ENCODE peak calls at places on chromosomes 2 and 18, in five cellular contexts. I is A549, L is colonic mucosa, U is GM12865, O is fibroblast of pulmonary artery. E is an unnamed sample.

GRCh38 chr2:138182913-138183312 is 218.6 kb downstream of the HNMT start:
- DNase-seq in O (peak; percentile 16), L (no peak), I (no peak), U (no peak), E (no peak)

GRCh38 chr2:173881886-173882285 is 83.3 kb downstream of the SP3 start:
- DNase-seq in L (no peak), U (no peak), I (no peak), O (no peak), E (no peak)

GRCh38 chr2:226125151-226125550 is 674.5 kb downstream of the IRS1 start:
- DNase-seq in L (no peak), I (no peak), U (no peak), O (peak; percentile 35), E (no peak)

GRCh38 chr2:227462972-227463931 is 8.7 kb upstream of the AGFG1 start:
- DNase-seq in O (no peak), I (no peak), L (no peak), U (peak; percentile 64), E (peak; percentile 41)

GRCh38 chr2:217510790-217511291 is 492.0 kb downstream of the TNS1 start:
- DNase-seq in I (peak; percentile 69), L (peak; percentile 50), U (peak; percentile 79), O (peak; percentile 92), E (peak; percentile 74)

GRCh38 chr2:134715932-134716643 is 2.7 kb downstream of the TMEM163 start:
- DNase-seq in O (no peak), U (no peak), I (no peak), L (no peak), E (no peak)

GRCh38 chr2:193527146-193527545 is 1332.4 kb upstream of the TMEFF2 start:
- DNase-seq in U (no peak), O (peak; percentile 56), I (no peak), L (no peak), E (no peak)

GRCh38 chr2:209496586-209496982 is 72.7 kb downstream of the MAP2 start:
- DNase-seq in O (peak; percentile 94), I (no peak), L (no peak), U (no peak), E (no peak)

GRCh38 chr2:239308696-239309397 is 92.0 kb downstream of the HDAC4 start:
- DNase-seq in U (no peak), I (no peak), O (peak; percentile 57), L (no peak), E (no peak)

GRCh38 chr2:28981016-28981441 is at the start of gene TOGARAM2:
- DNase-seq in I (no peak), L (peak; percentile 22), O (peak; percentile 22), U (no peak), E (no peak)

GRCh38 chr2:159456500-159457426 is 159.6 kb downstream of the BAZ2B start:
- DNase-seq in I (no peak), U (peak; percentile 3), L (no peak), O (peak; percentile 23), E (no peak)

GRCh38 chr2:188181035-188181434 is 110.6 kb upstream of the GULP1 start:
- DNase-seq in O (peak; percentile 18), I (no peak), L (no peak), U (no peak), E (no peak)

GRCh38 chr2:200694071-200694470 is 108.3 kb downstream of the AOX1 start:
- DNase-seq in O (no peak), L (no peak), U (no peak), I (no peak), E (no peak)

GRCh38 chr18:69128978-69129377 is 271.7 kb upstream of the DOK6 start:
- DNase-seq in L (no peak), I (no peak), U (no peak), O (no peak), E (no peak)

GRCh38 chr2:231940795-231941194 is 14.6 kb upstream of the NPPC start:
- DNase-seq in L (no peak), U (no peak), O (no peak), I (no peak), E (no peak)

GRCh38 chr2:168624028-168624427 is 168.0 kb downstream of the CERS6 start:
- DNase-seq in U (no peak), L (no peak), O (no peak), I (no peak), E (no peak)

GRCh38 chr18:67132919-67133318 is 383.6 kb downstream of the DSEL start:
- DNase-seq in I (no peak), O (no peak), U (no peak), L (no peak), E (no peak)

GRCh38 chr2:5121677-5122076 is 570.5 kb upstream of the SOX11 start:
- DNase-seq in U (no peak), I (no peak), L (no peak), O (no peak), E (no peak)

GRCh38 chr2:74871414-74871813 is 37.5 kb downstream of the HK2 start:
- DNase-seq in O (no peak), U (no peak), L (no peak), I (no peak), E (no peak)

GRCh38 chr2:8659092-8659734 is 22.6 kb upstream of the ID2 start:
- DNase-seq in I (no peak), L (no peak), U (no peak), O (no peak), E (no peak)
- TF ChIP-seq CTCF in I (no peak), L (no peak), U (no peak), O (no peak), E (no peak)

GRCh38 chr2:149606251-149606811 is 18.8 kb upstream of the MMADHC start:
- DNase-seq in U (no peak), O (peak; percentile 71), L (no peak), I (no peak), E (no peak)

GRCh38 chr2:149613712-149614111 is 26.1 kb upstream of the MMADHC start:
- DNase-seq in L (no peak), O (no peak), I (no peak), U (no peak), E (no peak)

GRCh38 chr2:149612122-149612521 is 24.5 kb upstream of the MMADHC start:
- DNase-seq in U (no peak), I (no peak), L (no peak), O (peak; percentile 67), E (no peak)

GRCh38 chr2:149617057-149617456 is 29.5 kb upstream of the MMADHC start:
- DNase-seq in I (no peak), O (no peak), U (no peak), L (no peak), E (no peak)

GRCh38 chr2:149611100-149611820 is 23.7 kb upstream of the MMADHC start:
- DNase-seq in O (no peak), U (peak; percentile 7), I (no peak), L (no peak), E (no peak)
- TF ChIP-seq CTCF in O (peak; percentile 22), U (no peak), I (no peak), L (no peak), E (no peak)

DNA sequence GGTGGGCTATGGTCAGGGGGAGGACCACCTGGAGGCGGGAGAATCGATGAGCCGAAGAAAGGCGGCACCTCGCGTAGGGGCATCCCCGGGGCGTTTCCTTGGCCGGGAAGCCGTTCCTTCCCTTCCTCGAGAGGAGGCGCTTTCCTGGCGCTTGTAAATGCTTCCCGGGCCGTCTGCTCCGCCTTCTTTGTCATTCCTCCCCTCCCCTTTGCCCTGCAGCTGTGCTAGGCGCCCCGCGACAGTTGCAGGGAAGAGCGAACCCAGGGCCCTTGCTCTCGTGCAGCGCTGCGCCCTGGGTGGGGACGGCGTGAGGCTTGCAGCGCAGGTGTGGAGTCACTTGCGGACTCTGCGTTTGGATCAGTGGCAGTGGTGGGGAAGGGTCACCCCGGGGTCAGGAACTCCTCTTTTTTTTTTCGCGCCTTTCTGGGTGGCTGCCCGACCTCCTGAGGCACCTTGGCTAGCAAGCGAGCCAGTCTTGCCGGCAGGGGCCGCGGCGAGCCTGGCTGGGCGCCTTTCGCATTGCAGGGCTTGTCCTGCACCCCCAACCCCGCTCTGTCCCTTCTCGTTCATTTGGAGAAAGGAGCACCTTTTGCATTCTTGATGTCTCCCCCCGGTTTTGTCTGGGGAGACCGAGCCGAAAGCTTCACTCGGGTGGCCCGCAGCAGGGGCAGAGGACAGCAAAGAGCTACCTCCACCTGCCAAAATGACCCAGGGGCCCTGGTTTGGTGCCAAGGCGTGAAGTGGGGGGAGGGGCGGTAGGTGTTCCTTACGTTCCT is 858 bp downstream of the KCNS3 start:
- DNase-seq in U (no peak), O (peak; percentile 13), L (peak; percentile 92), I (peak; percentile 82), E (peak; percentile 47)
- TF ChIP-seq CTCF in U (no peak), O (no peak), L (no peak), I (no peak), E (no peak)

DNA sequence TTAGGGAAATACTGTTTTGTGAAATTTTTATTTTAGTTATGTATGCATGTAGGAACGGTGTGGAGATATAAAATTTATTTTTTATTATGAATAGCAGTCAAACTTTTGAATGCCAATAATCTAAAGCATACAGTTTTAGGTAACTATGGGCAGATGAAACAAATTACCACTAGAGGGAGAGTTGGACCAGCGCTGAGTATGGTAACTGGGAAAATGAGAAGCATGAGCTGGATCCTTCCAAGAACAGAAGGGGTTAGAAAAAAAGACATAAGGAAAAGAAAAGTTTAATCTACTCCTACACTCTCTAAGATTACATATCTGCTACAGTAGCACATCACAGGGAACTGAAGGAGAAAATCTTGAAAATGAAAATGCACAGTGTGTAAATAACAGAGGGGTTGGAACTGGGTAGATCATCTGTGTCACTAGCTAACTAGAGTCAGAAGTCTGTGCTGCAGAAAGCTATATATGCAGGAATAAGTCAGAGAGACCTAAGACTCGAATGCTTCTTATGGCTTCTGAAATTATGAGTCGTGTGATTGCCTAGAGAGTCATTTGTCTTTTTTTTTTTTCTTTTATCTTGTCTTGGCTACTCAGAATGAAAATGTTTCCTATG is 15.6 kb downstream of the REG3G start:
- DNase-seq in I (no peak), U (no peak), O (no peak), L (no peak), E (no peak)
- TF ChIP-seq CTCF in I (peak; percentile 28), U (peak; percentile 32), O (peak; percentile 15), L (peak; percentile 31), E (no peak)

GRCh38 chr2:47539228-47539627 is 136.3 kb downstream of the MSH2 start:
- DNase-seq in O (no peak), L (no peak), U (no peak), I (no peak), E (no peak)
- TF ChIP-seq CTCF in O (peak; percentile 16), L (no peak), U (no peak), I (no peak), E (no peak)

DNA sequence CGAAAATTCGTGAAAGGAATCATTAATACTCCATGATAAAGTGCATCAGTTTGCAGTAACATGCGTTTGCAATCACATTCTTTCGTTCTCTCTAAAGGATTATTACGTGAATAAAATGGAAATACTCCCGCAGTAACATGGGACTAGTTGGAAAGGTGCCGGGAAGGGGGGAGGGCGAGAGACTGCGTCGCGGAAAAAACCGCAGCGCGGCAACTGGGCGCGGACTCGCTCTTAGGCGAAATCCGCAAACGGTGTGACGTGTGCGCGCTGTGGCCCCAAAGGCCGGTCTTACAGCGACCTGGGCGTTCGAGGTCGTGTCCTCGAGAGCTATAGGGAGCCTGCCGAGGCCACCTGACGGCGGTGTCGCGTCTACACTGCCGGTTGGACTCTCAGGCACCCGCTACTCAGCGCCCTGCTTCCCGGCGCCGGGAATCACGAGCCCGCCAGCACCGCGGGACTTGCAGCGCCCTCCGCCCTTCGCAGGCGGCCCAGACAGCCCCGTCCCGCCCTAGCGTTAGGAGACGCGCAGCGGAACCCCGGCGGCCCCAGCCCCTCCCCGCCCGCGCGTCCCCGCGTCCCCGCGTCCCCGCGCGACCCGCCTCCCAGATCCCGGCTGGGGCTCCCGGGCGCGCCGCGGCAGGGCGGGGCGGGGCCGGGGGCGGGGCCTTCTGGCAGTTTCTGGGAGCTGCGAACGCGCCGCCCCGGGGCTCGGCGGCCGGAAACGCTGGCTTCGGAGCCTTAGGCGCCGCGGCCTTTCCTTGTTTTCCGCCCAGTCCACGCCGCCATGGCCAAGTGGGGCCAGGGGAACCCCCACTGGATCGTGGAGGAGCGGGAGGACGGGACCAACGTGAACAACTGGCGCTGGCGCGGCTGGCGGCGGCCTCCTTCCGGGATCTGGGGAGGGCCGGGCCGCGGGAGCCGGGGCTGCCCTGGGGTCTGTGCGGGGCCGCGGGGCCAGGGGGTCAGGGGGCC is 15.1 kb downstream of the C2orf74 start:
- DNase-seq in I (peak; percentile 99), L (peak; percentile 94), U (peak; percentile 96), O (peak; percentile 93), E (peak; percentile 99)
- TF ChIP-seq CTCF in I (peak; percentile 17), L (no peak), U (no peak), O (no peak), E (no peak)